ENCODE peak calls at places on chromosomes 5 and 9, in ten cellular contexts. Q is PC-9, C is astrocyte of the spinal cord, K is GM12865, N is lower leg skin, Z is breast epithelium, B is cardiac fibroblast, S is H1, J is HepG2, V is bronchial epithelial cell. I is an unnamed sample.

GRCh38 chr5:143241892-143242291 is 161.6 kb downstream of the NR3C1 start:
- DNase-seq in B (no peak), C (no peak), K (no peak), N (no peak), J (no peak), Z (no peak), Q (peak; percentile 78), S (no peak), V (peak; percentile 94), I (peak; percentile 30)

GRCh38 chr9:129174724-129175514 is 3.1 kb downstream of the IER5L start:
- DNase-seq in B (peak; percentile 97), K (peak; percentile 36), S (no peak), Z (peak; percentile 86), Q (peak; percentile 67), C (peak; percentile 94), V (peak; percentile 49), N (peak; percentile 69), J (peak; percentile 57), I (peak; percentile 93)

GRCh38 chr9:6439051-6439703 is 26.2 kb downstream of the UHRF2 start:
- DNase-seq in B (no peak), V (no peak), C (no peak), J (no peak), K (no peak), S (no peak), N (no peak), Z (no peak), Q (no peak), I (no peak)

GRCh38 chr9:89137548-89138462 is 40.8 kb downstream of the SHC3 start:
- DNase-seq in S (no peak), K (no peak), N (peak; percentile 86), V (peak; percentile 92), C (peak; percentile 95), B (peak; percentile 96), Q (peak; percentile 80), Z (peak; percentile 55), J (no peak), I (peak; percentile 90)

GRCh38 chr9:79134654-79135053 is 437.1 kb upstream of the TLE4 start:
- DNase-seq in Z (no peak), N (no peak), Q (no peak), C (peak; percentile 6), V (peak; percentile 22), K (peak; percentile 19), S (peak; percentile 33), J (no peak), B (peak; percentile 8), I (no peak)

GRCh38 chr9:69877852-69878507 is 57.4 kb downstream of the CFAP95 start:
- DNase-seq in V (peak; percentile 53), Q (peak; percentile 37), J (peak; percentile 43), K (peak; percentile 4), B (peak; percentile 64), C (peak; percentile 58), N (no peak), S (no peak), Z (no peak), I (peak; percentile 51)

GRCh38 chr9:17810728-17811634 is 232.1 kb downstream of the SH3GL2 start:
- DNase-seq in J (peak; percentile 41), Z (no peak), S (no peak), Q (no peak), C (peak; percentile 55), B (peak; percentile 78), K (peak; percentile 62), V (peak; percentile 45), N (peak; percentile 43), I (peak; percentile 65)

GRCh38 chr9:85895685-85896084 is 45.3 kb upstream of the NAA35 start:
- DNase-seq in J (no peak), C (no peak), V (no peak), Z (no peak), K (peak; percentile 5), B (no peak), Q (no peak), N (no peak), S (no peak), I (no peak)

GRCh38 chr5:14595189-14595588 is 13.6 kb downstream of the OTULINL start:
- DNase-seq in S (no peak), Z (no peak), Q (no peak), C (no peak), B (no peak), J (no peak), K (peak; percentile 82), N (no peak), V (no peak), I (no peak)

GRCh38 chr5:122909470-122910100 is 64.2 kb downstream of the SNX24 start:
- DNase-seq in K (no peak), V (no peak), Z (no peak), C (no peak), S (no peak), B (no peak), J (no peak), N (no peak), Q (no peak), I (no peak)

GRCh38 chr9:7570107-7570720 is 229.4 kb downstream of the DMAC1 start:
- DNase-seq in J (peak; percentile 58), Q (no peak), Z (no peak), N (peak; percentile 23), K (peak; percentile 68), V (peak; percentile 57), C (peak; percentile 32), B (peak; percentile 57), S (no peak), I (peak; percentile 43)

GRCh38 chr9:89374176-89374575 is 55.9 kb downstream of the SECISBP2 start:
- DNase-seq in B (peak; percentile 18), N (no peak), V (no peak), C (peak; percentile 39), K (no peak), S (no peak), J (no peak), Q (no peak), Z (no peak), I (no peak)

GRCh38 chr5:178931846-178932760 is 8.9 kb upstream of the ZNF454 start:
- DNase-seq in S (no peak), J (no peak), K (no peak), Q (no peak), B (no peak), N (no peak), V (no peak), C (peak; percentile 8), Z (no peak), I (no peak)
- H3K4me3 ChIP-seq in S (no peak overlapping the region), J (no peak overlapping the region), K (no peak overlapping the region), Q (no peak overlapping the region), B (no peak overlapping the region), N (no peak overlapping the region), V (no peak overlapping the region), C (no peak overlapping the region), Z (no peak overlapping the region), I (no peak overlapping the region)

GRCh38 chr9:5430912-5431311 is 6.8 kb downstream of the PLGRKT start:
- DNase-seq in Q (no peak), K (no peak), S (no peak), Z (no peak), J (no peak), N (no peak), C (no peak), V (no peak), B (no peak), I (no peak)
- TF ChIP-seq CTCF in Q (no peak), K (no peak), S (peak; percentile 19), Z (no peak), J (no peak), N (no peak), C (peak; percentile 8), V (no peak), B (peak; percentile 4), I (no peak)

DNA sequence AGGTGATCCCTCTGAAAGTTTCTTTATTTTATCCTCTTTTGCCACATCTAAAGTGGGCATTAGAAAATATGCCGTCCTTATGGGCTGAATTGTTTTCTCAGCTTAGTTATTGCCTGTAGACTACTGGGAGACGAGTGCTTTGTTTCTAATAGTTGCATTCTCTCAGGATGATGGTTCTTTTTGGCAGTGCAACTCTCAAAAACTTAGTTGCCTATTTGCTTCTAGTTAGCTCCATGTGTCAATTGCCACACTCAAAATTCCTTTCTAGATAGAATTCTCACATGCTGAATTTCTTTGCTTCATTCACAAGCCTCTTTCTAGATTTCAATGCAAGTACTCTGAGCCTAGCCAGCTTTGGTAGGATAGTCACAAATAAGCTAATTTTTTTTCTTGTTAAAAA is 155.5 kb downstream of the FGF10 start:
- DNase-seq in Z (no peak), B (no peak), Q (no peak), C (no peak), J (no peak), K (no peak), V (no peak), N (no peak), S (no peak), I (no peak)
- H3K4me3 ChIP-seq in Z (no peak overlapping the region), B (no peak overlapping the region), Q (no peak overlapping the region), C (no peak overlapping the region), J (no peak overlapping the region), K (no peak overlapping the region), V (no peak overlapping the region), N (no peak overlapping the region), S (no peak overlapping the region), I (no peak overlapping the region)

DNA sequence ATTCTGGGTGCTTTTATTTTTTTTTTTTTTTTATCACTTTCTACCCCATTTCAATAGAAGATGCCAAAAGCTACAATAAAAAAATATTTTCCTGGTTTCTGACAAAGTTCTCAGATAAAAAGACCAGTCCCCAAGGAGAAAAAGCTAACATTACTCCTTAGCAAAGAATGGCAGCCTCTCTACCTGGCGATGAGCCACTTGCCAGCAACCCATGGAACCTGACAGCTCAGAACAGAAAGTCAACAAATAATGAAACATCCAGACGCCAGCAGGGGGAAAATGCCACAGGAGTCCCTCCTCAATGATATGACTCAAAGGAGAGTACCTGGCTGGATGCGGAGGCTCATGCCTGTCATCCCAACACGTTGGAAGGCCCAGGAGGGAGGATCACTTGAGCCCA is 123.2 kb downstream of the MYO10 start:
- DNase-seq in V (peak; percentile 86), K (no peak), S (no peak), J (peak; percentile 58), B (peak; percentile 73), C (peak; percentile 78), N (no peak), Z (peak; percentile 66), Q (peak; percentile 79), I (no peak)
- TF ChIP-seq CTCF in V (peak; percentile 43), K (no peak), S (no peak), J (no peak), B (peak; percentile 27), C (peak; percentile 15), N (no peak), Z (no peak), Q (no peak), I (no peak)

DNA sequence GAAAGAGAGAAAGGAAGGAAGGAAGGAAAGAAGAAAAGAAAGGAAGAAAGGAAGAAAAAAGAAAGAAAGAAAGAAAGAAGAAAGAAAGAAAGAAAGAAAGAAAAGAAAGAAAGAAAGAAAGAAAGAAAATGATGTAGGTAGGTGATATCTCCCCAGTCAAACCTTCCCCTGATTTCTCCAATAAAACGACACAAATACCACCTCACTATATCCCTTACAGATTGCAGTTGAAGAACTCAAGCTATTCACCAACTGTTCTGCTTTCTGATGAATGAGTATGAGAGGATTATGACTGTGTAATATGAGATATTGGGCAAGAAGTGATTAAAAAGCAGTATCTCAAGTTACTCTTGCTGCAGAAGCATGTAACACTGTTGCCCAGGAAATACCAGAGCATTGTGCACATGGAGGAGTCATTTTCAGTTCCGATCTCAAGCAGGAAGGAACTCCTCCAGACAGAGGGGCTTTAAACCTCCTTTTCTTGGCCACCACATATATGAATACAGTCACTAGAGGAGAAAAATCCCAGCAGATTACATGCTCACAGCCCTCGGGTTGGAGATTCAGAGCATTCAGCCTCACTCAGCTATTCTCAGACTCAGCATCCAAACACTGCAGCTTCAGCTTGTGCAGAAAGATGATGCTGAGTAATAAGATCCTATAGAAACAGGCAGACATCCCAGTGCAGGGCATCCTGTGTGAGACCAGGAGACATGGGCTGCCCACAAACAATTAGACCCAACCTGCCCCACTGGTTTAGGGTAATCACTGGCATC is 61.4 kb downstream of the UGCG start:
- DNase-seq in K (peak; percentile 70), B (peak; percentile 97), S (no peak), V (peak; percentile 99), N (no peak), J (no peak), Q (peak; percentile 96), Z (no peak), C (peak; percentile 97), I (peak; percentile 96)
- H3K4me3 ChIP-seq in K (peak overlapping the region; percentile 17), B (peak overlapping the region; percentile 26), S (no peak overlapping the region), V (peak overlapping the region; percentile 24), N (no peak overlapping the region), J (no peak overlapping the region), Q (peak overlapping the region; percentile 7), Z (no peak overlapping the region), C (no peak overlapping the region), I (peak overlapping the region; percentile 44)

I was measured in fibroblast of villous mesenchyme.